ENCODE peak calls at places on chromosomes 4 and X, in seven cellular contexts. W is gastrocnemius medialis; B is glutamatergic neuron; K is stimulated activated CD8-positive, alpha-beta memory T cell treated with anti-CD3 and anti-CD28 coated beads, Interleukin-15, amount 100 ng/mL, for 1 hour; A is Daoy; Y is fibroblast of the aortic adventitia; U is left cardiac atrium. Q is an unnamed sample.

GRCh38 chr4:189090174-189090814 is 850.4 kb upstream of the FRG1 start:
- DNase-seq in W (no peak), U (no peak), Y (no peak), K (no peak), B (peak), A (peak), Q (no peak)

GRCh38 chr4:33369366-33369899 is 2649.3 kb downstream of the PCDH7 start:
- DNase-seq in B (no peak), Y (peak), K (no peak), W (no peak), A (peak), U (no peak), Q (no peak)

GRCh38 chr4:110617095-110617494 is 5.8 kb downstream of the PITX2 start:
- DNase-seq in W (no peak), B (no peak), U (no peak), K (no peak), A (no peak), Y (no peak), Q (no peak)

GRCh38 chr4:14596904-14597303 is 405.4 kb upstream of the CPEB2 start:
- DNase-seq in U (no peak), A (no peak), W (no peak), Y (no peak), K (no peak), B (no peak), Q (no peak)

GRCh38 chr4:157741642-157742041 is 431.2 kb downstream of the GASK1B start:
- DNase-seq in B (no peak), W (no peak), Y (no peak), K (no peak), U (no peak), A (peak), Q (no peak)

GRCh38 chr4:87657525-87657924 is 7.4 kb downstream of the DMP1 start:
- DNase-seq in A (peak), Y (peak), K (no peak), B (no peak), W (no peak), U (no peak), Q (peak)

GRCh38 chrX:153866302-153867019 is 19.5 kb downstream of the L1CAM start:
- DNase-seq in A (no peak), K (no peak), Y (no peak), U (no peak), B (no peak), W (no peak), Q (no peak)

GRCh38 chr4:14967982-14968381 is 34.3 kb upstream of the CPEB2 start:
- DNase-seq in W (no peak), A (no peak), B (no peak), U (no peak), Y (peak), K (no peak), Q (no peak)

GRCh38 chr4:153061971-153062370 is 125.8 kb downstream of the FHDC1 start:
- DNase-seq in A (no peak), Y (no peak), W (no peak), U (no peak), B (no peak), K (no peak), Q (no peak)

GRCh38 chr4:166165829-166166420 is 292.9 kb downstream of the TLL1 start:
- DNase-seq in U (no peak), K (no peak), W (no peak), A (peak), Y (peak), B (no peak), Q (peak)

GRCh38 chr4:30402276-30402675 is 317.9 kb upstream of the PCDH7 start:
- DNase-seq in K (no peak), A (no peak), U (no peak), W (no peak), B (no peak), Y (no peak), Q (no peak)

GRCh38 chr4:82519776-82520175 is 42.0 kb downstream of the TMEM150C start:
- DNase-seq in K (no peak), B (no peak), W (no peak), U (no peak), A (no peak), Y (peak), Q (no peak)

Q was measured in SJSA1.